ENCODE peak calls at places on chromosome 7, in ten cellular contexts. One of them, this sample, is unnamed.

GRCh38 chr7:28942158-28942557 is 16.0 kb downstream of the TRIL start:
- DNase-seq in HCT116: no peak
- DNase-seq in heart right ventricle: no peak
- DNase-seq in left lung: no peak
- DNase-seq in mucosa of descending colon: no peak
- DNase-seq in colonic mucosa: no peak
- DNase-seq in RWPE2: no peak
- DNase-seq in cardiac muscle cell: no peak
- DNase-seq in mesenchymal stem cell: no peak
- DNase-seq in CD8-positive, alpha-beta T cell: no peak
- DNase-seq in this sample: no peak

GRCh38 chr7:13981070-13981469 is 8.4 kb downstream of the ETV1 start:
- DNase-seq in HCT116: peak; percentile 86
- DNase-seq in heart right ventricle: no peak
- DNase-seq in left lung: no peak
- DNase-seq in mucosa of descending colon: peak; percentile 34
- DNase-seq in colonic mucosa: peak; percentile 71
- DNase-seq in RWPE2: no peak
- DNase-seq in cardiac muscle cell: peak; percentile 97
- DNase-seq in mesenchymal stem cell: peak; percentile 97
- DNase-seq in CD8-positive, alpha-beta T cell: no peak
- DNase-seq in this sample: no peak

GRCh38 chr7:80318081-80318480 is 183.4 kb downstream of the GNAI1 start:
- DNase-seq in HCT116: no peak
- DNase-seq in heart right ventricle: no peak
- DNase-seq in left lung: no peak
- DNase-seq in mucosa of descending colon: no peak
- DNase-seq in colonic mucosa: no peak
- DNase-seq in RWPE2: no peak
- DNase-seq in cardiac muscle cell: no peak
- DNase-seq in mesenchymal stem cell: no peak
- DNase-seq in CD8-positive, alpha-beta T cell: no peak
- DNase-seq in this sample: no peak

GRCh38 chr7:22147113-22147512 is 201.4 kb upstream of the CDCA7L start:
- DNase-seq in HCT116: no peak
- DNase-seq in heart right ventricle: no peak
- DNase-seq in left lung: no peak
- DNase-seq in mucosa of descending colon: no peak
- DNase-seq in colonic mucosa: no peak
- DNase-seq in RWPE2: no peak
- DNase-seq in cardiac muscle cell: no peak
- DNase-seq in mesenchymal stem cell: no peak
- DNase-seq in CD8-positive, alpha-beta T cell: no peak
- DNase-seq in this sample: no peak

GRCh38 chr7:28195925-28196324 is 15.3 kb upstream of the JAZF1 start:
- DNase-seq in HCT116: no peak
- DNase-seq in heart right ventricle: no peak
- DNase-seq in left lung: no peak
- DNase-seq in mucosa of descending colon: no peak
- DNase-seq in colonic mucosa: no peak
- DNase-seq in RWPE2: no peak
- DNase-seq in cardiac muscle cell: no peak
- DNase-seq in mesenchymal stem cell: no peak
- DNase-seq in CD8-positive, alpha-beta T cell: no peak
- DNase-seq in this sample: no peak

GRCh38 chr7:84219310-84219709 is 24.7 kb upstream of the SEMA3A start:
- DNase-seq in HCT116: no peak
- DNase-seq in heart right ventricle: no peak
- DNase-seq in left lung: no peak
- DNase-seq in mucosa of descending colon: no peak
- DNase-seq in colonic mucosa: no peak
- DNase-seq in RWPE2: no peak
- DNase-seq in cardiac muscle cell: no peak
- DNase-seq in mesenchymal stem cell: no peak
- DNase-seq in CD8-positive, alpha-beta T cell: no peak
- DNase-seq in this sample: no peak

GRCh38 chr7:90119178-90119971 is 34.9 kb upstream of the STEAP1 start:
- DNase-seq in HCT116: no peak
- DNase-seq in heart right ventricle: peak; percentile 67
- DNase-seq in left lung: peak; percentile 71
- DNase-seq in mucosa of descending colon: peak; percentile 26
- DNase-seq in colonic mucosa: peak; percentile 25
- DNase-seq in RWPE2: no peak
- DNase-seq in cardiac muscle cell: peak; percentile 53
- DNase-seq in mesenchymal stem cell: no peak
- DNase-seq in CD8-positive, alpha-beta T cell: peak; percentile 23
- DNase-seq in this sample: no peak

GRCh38 chr7:30845426-30846135 is 66.1 kb upstream of the AQP1 start:
- DNase-seq in HCT116: no peak
- DNase-seq in heart right ventricle: peak; percentile 53
- DNase-seq in left lung: peak; percentile 83
- DNase-seq in mucosa of descending colon: no peak
- DNase-seq in colonic mucosa: no peak
- DNase-seq in RWPE2: peak; percentile 22
- DNase-seq in cardiac muscle cell: peak; percentile 57
- DNase-seq in mesenchymal stem cell: peak; percentile 53
- DNase-seq in CD8-positive, alpha-beta T cell: no peak
- DNase-seq in this sample: no peak

GRCh38 chr7:152341039-152341913 is 94.5 kb downstream of the KMT2C start:
- DNase-seq in HCT116: peak; percentile 44
- DNase-seq in heart right ventricle: no peak
- DNase-seq in left lung: no peak
- DNase-seq in mucosa of descending colon: no peak
- DNase-seq in colonic mucosa: peak; percentile 22
- DNase-seq in RWPE2: no peak
- DNase-seq in cardiac muscle cell: peak; percentile 71
- DNase-seq in mesenchymal stem cell: peak; percentile 74
- DNase-seq in CD8-positive, alpha-beta T cell: no peak
- DNase-seq in this sample: no peak

GRCh38 chr7:112383671-112384417 is 66.4 kb upstream of the IFRD1 start:
- DNase-seq in HCT116: no peak
- DNase-seq in heart right ventricle: no peak
- DNase-seq in left lung: no peak
- DNase-seq in mucosa of descending colon: no peak
- DNase-seq in colonic mucosa: no peak
- DNase-seq in RWPE2: no peak
- DNase-seq in cardiac muscle cell: peak; percentile 43
- DNase-seq in mesenchymal stem cell: no peak
- DNase-seq in CD8-positive, alpha-beta T cell: no peak
- DNase-seq in this sample: no peak

GRCh38 chr7:84746347-84746746 is 440.5 kb downstream of the SEMA3D start:
- DNase-seq in HCT116: no peak
- DNase-seq in heart right ventricle: no peak
- DNase-seq in left lung: no peak
- DNase-seq in mucosa of descending colon: no peak
- DNase-seq in colonic mucosa: no peak
- DNase-seq in RWPE2: no peak
- DNase-seq in cardiac muscle cell: peak; percentile 21
- DNase-seq in mesenchymal stem cell: peak; percentile 40
- DNase-seq in CD8-positive, alpha-beta T cell: no peak
- DNase-seq in this sample: no peak

GRCh38 chr7:151057038-151057736 is 510 bp downstream of the CDK5 start:
- DNase-seq in HCT116: no peak
- DNase-seq in heart right ventricle: no peak
- DNase-seq in left lung: no peak
- DNase-seq in mucosa of descending colon: no peak
- DNase-seq in colonic mucosa: no peak
- DNase-seq in RWPE2: no peak
- DNase-seq in cardiac muscle cell: no peak
- DNase-seq in mesenchymal stem cell: no peak
- DNase-seq in CD8-positive, alpha-beta T cell: no peak
- DNase-seq in this sample: no peak

GRCh38 chr7:24409429-24410024 is 125.5 kb downstream of the NPY start:
- DNase-seq in HCT116: no peak
- DNase-seq in heart right ventricle: no peak
- DNase-seq in left lung: no peak
- DNase-seq in mucosa of descending colon: no peak
- DNase-seq in colonic mucosa: no peak
- DNase-seq in RWPE2: no peak
- DNase-seq in cardiac muscle cell: no peak
- DNase-seq in mesenchymal stem cell: no peak
- DNase-seq in CD8-positive, alpha-beta T cell: no peak
- DNase-seq in this sample: no peak

GRCh38 chr7:135617781-135618180 is 44.5 kb upstream of the STMP1 start:
- DNase-seq in HCT116: no peak
- DNase-seq in heart right ventricle: no peak
- DNase-seq in left lung: no peak
- DNase-seq in mucosa of descending colon: no peak
- DNase-seq in colonic mucosa: no peak
- DNase-seq in RWPE2: no peak
- DNase-seq in cardiac muscle cell: no peak
- DNase-seq in mesenchymal stem cell: no peak
- DNase-seq in CD8-positive, alpha-beta T cell: no peak
- DNase-seq in this sample: no peak
- H3K4me1 ChIP-seq in HCT116: peaks cover 5% of the 10 kb centered on the region
- H3K4me1 ChIP-seq in heart right ventricle: no peaks in the 10 kb centered on the region
- H3K4me1 ChIP-seq in left lung: no peaks in the 10 kb centered on the region
- H3K4me1 ChIP-seq in mucosa of descending colon: no peaks in the 10 kb centered on the region
- H3K4me1 ChIP-seq in colonic mucosa: no peaks in the 10 kb centered on the region
- H3K4me1 ChIP-seq in RWPE2: peaks cover 3% of the 10 kb centered on the region
- H3K4me1 ChIP-seq in cardiac muscle cell: peaks cover 17% of the 10 kb centered on the region
- H3K4me1 ChIP-seq in mesenchymal stem cell: no peaks in the 10 kb centered on the region
- H3K4me1 ChIP-seq in CD8-positive, alpha-beta T cell: no peaks in the 10 kb centered on the region
- H3K4me1 ChIP-seq in this sample: no peaks in the 10 kb centered on the region

GRCh38 chr7:63071396-63071795 is 927.3 kb upstream of the ZNF722 start:
- DNase-seq in HCT116: no peak
- DNase-seq in heart right ventricle: no peak
- DNase-seq in left lung: no peak
- DNase-seq in mucosa of descending colon: no peak
- DNase-seq in colonic mucosa: no peak
- DNase-seq in RWPE2: no peak
- DNase-seq in cardiac muscle cell: no peak
- DNase-seq in mesenchymal stem cell: no peak
- DNase-seq in CD8-positive, alpha-beta T cell: no peak
- DNase-seq in this sample: no peak

GRCh38 chr7:63073286-63073685 is 925.4 kb upstream of the ZNF722 start:
- DNase-seq in HCT116: no peak
- DNase-seq in heart right ventricle: no peak
- DNase-seq in left lung: no peak
- DNase-seq in mucosa of descending colon: no peak
- DNase-seq in colonic mucosa: no peak
- DNase-seq in RWPE2: no peak
- DNase-seq in cardiac muscle cell: no peak
- DNase-seq in mesenchymal stem cell: no peak
- DNase-seq in CD8-positive, alpha-beta T cell: no peak
- DNase-seq in this sample: no peak

GRCh38 chr7:63071920-63072319 is 926.7 kb upstream of the ZNF722 start:
- DNase-seq in HCT116: no peak
- DNase-seq in heart right ventricle: no peak
- DNase-seq in left lung: no peak
- DNase-seq in mucosa of descending colon: no peak
- DNase-seq in colonic mucosa: no peak
- DNase-seq in RWPE2: no peak
- DNase-seq in cardiac muscle cell: no peak
- DNase-seq in mesenchymal stem cell: no peak
- DNase-seq in CD8-positive, alpha-beta T cell: no peak
- DNase-seq in this sample: no peak

GRCh38 chr7:63073736-63074135 is 924.9 kb upstream of the ZNF722 start:
- DNase-seq in HCT116: no peak
- DNase-seq in heart right ventricle: no peak
- DNase-seq in left lung: no peak
- DNase-seq in mucosa of descending colon: no peak
- DNase-seq in colonic mucosa: no peak
- DNase-seq in RWPE2: no peak
- DNase-seq in cardiac muscle cell: no peak
- DNase-seq in mesenchymal stem cell: no peak
- DNase-seq in CD8-positive, alpha-beta T cell: no peak
- DNase-seq in this sample: no peak

GRCh38 chr7:63072806-63073205 is 925.8 kb upstream of the ZNF722 start:
- DNase-seq in HCT116: no peak
- DNase-seq in heart right ventricle: no peak
- DNase-seq in left lung: no peak
- DNase-seq in mucosa of descending colon: no peak
- DNase-seq in colonic mucosa: no peak
- DNase-seq in RWPE2: no peak
- DNase-seq in cardiac muscle cell: no peak
- DNase-seq in mesenchymal stem cell: no peak
- DNase-seq in CD8-positive, alpha-beta T cell: no peak
- DNase-seq in this sample: no peak
- H3K9me3 ChIP-seq in HCT116: peaks cover 13% of the 10 kb centered on the region
- H3K9me3 ChIP-seq in heart right ventricle: peaks cover 74% of the 10 kb centered on the region
- H3K9me3 ChIP-seq in left lung: peaks cover 81% of the 10 kb centered on the region
- H3K9me3 ChIP-seq in mucosa of descending colon: peaks cover 80% of the 10 kb centered on the region
- H3K9me3 ChIP-seq in colonic mucosa: no peaks in the 10 kb centered on the region
- H3K9me3 ChIP-seq in RWPE2: peaks cover 5% of the 10 kb centered on the region
- H3K9me3 ChIP-seq in cardiac muscle cell: no peaks in the 10 kb centered on the region
- H3K9me3 ChIP-seq in mesenchymal stem cell: peaks cover 57% of the 10 kb centered on the region
- H3K9me3 ChIP-seq in CD8-positive, alpha-beta T cell: no peaks in the 10 kb centered on the region
- H3K9me3 ChIP-seq in this sample: peaks cover 21% of the 10 kb centered on the region

DNA sequence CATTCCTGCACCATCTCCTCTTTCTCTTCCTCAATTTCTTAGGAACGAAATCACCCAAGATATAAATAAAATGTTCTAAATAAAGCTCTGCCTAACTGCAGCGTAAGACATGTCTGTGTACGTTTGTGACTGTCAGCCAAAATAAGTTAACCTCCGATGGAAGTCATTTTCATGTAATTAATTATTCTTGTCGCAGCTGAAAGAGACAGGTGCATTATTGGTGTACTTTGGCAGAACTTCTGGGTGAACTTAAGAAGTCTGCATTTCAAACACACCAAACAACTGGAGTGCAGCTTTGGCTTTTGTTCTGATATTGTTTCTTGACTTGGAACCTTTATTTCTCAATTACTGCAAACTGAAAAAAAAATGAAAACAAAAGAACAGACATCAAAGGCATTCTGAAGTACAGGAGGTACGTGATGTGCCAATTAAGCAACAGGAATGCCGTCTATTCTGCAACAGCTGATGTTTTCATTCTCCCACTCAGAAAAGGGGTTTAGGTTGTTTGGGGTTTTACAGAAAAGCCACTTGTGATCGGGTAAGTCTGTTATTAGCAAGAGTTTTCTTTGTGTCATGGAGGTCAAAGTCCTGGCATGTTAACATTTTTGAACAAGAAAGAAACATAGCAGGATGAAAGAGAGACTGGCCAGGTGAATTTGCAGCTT is 82.4 kb upstream of the SDK1 start:
- DNase-seq in HCT116: no peak
- DNase-seq in heart right ventricle: no peak
- DNase-seq in left lung: no peak
- DNase-seq in mucosa of descending colon: no peak
- DNase-seq in colonic mucosa: no peak
- DNase-seq in RWPE2: no peak
- DNase-seq in cardiac muscle cell: no peak
- DNase-seq in mesenchymal stem cell: no peak
- DNase-seq in CD8-positive, alpha-beta T cell: no peak
- DNase-seq in this sample: no peak
- H3K4me3 ChIP-seq in HCT116: no peak overlapping the region
- H3K4me3 ChIP-seq in heart right ventricle: no peak overlapping the region
- H3K4me3 ChIP-seq in left lung: no peak overlapping the region
- H3K4me3 ChIP-seq in mucosa of descending colon: no peak overlapping the region
- H3K4me3 ChIP-seq in colonic mucosa: no peak overlapping the region
- H3K4me3 ChIP-seq in RWPE2: no peak overlapping the region
- H3K4me3 ChIP-seq in cardiac muscle cell: no peak overlapping the region
- H3K4me3 ChIP-seq in mesenchymal stem cell: no peak overlapping the region
- H3K4me3 ChIP-seq in CD8-positive, alpha-beta T cell: no peak overlapping the region
- H3K4me3 ChIP-seq in this sample: no peak overlapping the region

DNA sequence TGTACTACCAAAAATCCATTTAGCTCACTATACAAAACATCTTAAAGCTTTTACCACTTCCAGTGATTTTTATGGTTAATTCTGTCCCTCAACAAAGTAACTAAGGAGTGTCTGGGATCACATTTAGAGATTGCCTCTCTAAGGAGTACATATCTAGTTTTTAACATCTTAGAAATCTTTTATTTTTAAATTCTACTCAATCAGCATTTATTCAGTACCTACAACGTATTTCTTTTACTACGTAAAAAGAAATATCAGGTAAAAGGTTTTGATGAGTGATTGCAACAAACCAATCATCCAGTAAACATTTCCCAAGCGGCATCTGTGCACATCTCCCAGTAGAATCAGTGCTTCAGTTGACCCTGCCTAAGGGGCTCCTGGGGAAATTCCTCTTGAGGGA is 31.9 kb downstream of the LAMB1 start:
- DNase-seq in HCT116: no peak
- DNase-seq in heart right ventricle: no peak
- DNase-seq in left lung: no peak
- DNase-seq in mucosa of descending colon: no peak
- DNase-seq in colonic mucosa: no peak
- DNase-seq in RWPE2: no peak
- DNase-seq in cardiac muscle cell: no peak
- DNase-seq in mesenchymal stem cell: no peak
- DNase-seq in CD8-positive, alpha-beta T cell: no peak
- DNase-seq in this sample: no peak
- H3K4me1 ChIP-seq in HCT116: no peaks in the 10 kb centered on the region
- H3K4me1 ChIP-seq in heart right ventricle: peaks cover 5% of the 10 kb centered on the region
- H3K4me1 ChIP-seq in left lung: peaks cover 10% of the 10 kb centered on the region
- H3K4me1 ChIP-seq in mucosa of descending colon: peaks cover 7% of the 10 kb centered on the region
- H3K4me1 ChIP-seq in colonic mucosa: no peaks in the 10 kb centered on the region
- H3K4me1 ChIP-seq in RWPE2: peaks cover 41% of the 10 kb centered on the region
- H3K4me1 ChIP-seq in cardiac muscle cell: peaks cover 26% of the 10 kb centered on the region
- H3K4me1 ChIP-seq in mesenchymal stem cell: peaks cover 7% of the 10 kb centered on the region
- H3K4me1 ChIP-seq in CD8-positive, alpha-beta T cell: no peaks in the 10 kb centered on the region
- H3K4me1 ChIP-seq in this sample: peaks cover 8% of the 10 kb centered on the region